ENCODE peak calls at places on chromosomes 12 and 14, in seven cellular contexts. G is HCT116, C is HEK293T, Y is HepG2, U is K562, I is H1, J is GM12878. Q is an unnamed sample.

GRCh38 chr12:49796606-49797451 is 31.4 kb downstream of the NCKAP5L start:
- DNase-seq in I (no peak), U (no peak), Y (no peak), J (no peak), G (no peak), C (no peak), Q (no peak)

GRCh38 chr12:115871714-115872113 is 405.8 kb downstream of the MED13L start:
- DNase-seq in G (peak), U (peak), I (no peak), J (no peak), Y (peak), C (peak), Q (peak)

GRCh38 chr12:118981285-118982201 is at the start of gene SRRM4:
- DNase-seq in I (peak), Y (no peak), J (no peak), G (no peak), C (no peak), U (peak), Q (peak)

GRCh38 chr14:63992858-63993257 is 140.1 kb downstream of the SYNE2 start:
- DNase-seq in Y (no peak), I (no peak), C (no peak), J (no peak), G (no peak), U (no peak), Q (no peak)

GRCh38 chr14:19917243-19917642 is 3.2 kb upstream of the OR4K5 start:
- DNase-seq in U (no peak), Y (no peak), C (no peak), G (no peak), I (no peak), J (no peak), Q (no peak)

GRCh38 chr12:130049666-130050065 is 112.6 kb upstream of the FZD10 start:
- DNase-seq in U (peak), Y (no peak), I (no peak), G (no peak), C (no peak), J (no peak), Q (no peak)

GRCh38 chr12:64673490-64674169 is 63.3 kb downstream of the RASSF3 start:
- DNase-seq in G (no peak), I (no peak), C (peak), J (no peak), Y (peak), U (no peak), Q (no peak)

GRCh38 chr12:130514149-130514551 is 176.5 kb downstream of the PIWIL1 start:
- DNase-seq in C (no peak), G (no peak), J (no peak), I (peak), U (no peak), Y (no peak), Q (peak)

GRCh38 chr14:93788557-93789365 is 476 bp upstream of the PRIMA1 start:
- DNase-seq in G (no peak), I (peak), U (no peak), C (peak), Y (no peak), J (no peak), Q (peak)

GRCh38 chr14:60303745-60304144 is 54.7 kb downstream of the PPM1A start:
- DNase-seq in J (no peak), U (no peak), G (no peak), Y (no peak), C (no peak), I (no peak), Q (no peak)

GRCh38 chr12:64193931-64194330 is 28.2 kb downstream of the KICS2 start:
- DNase-seq in G (no peak), J (no peak), U (no peak), C (no peak), I (no peak), Y (no peak), Q (no peak)

GRCh38 chr14:30214456-30215090 is 286.9 kb upstream of the PRKD1 start:
- DNase-seq in C (peak), Y (peak), U (peak), G (peak), I (no peak), J (peak), Q (no peak)

GRCh38 chr12:46946137-46946536 is 120.3 kb upstream of the SLC38A4 start:
- DNase-seq in I (no peak), U (no peak), Y (no peak), G (no peak), C (no peak), J (no peak), Q (no peak)

GRCh38 chr14:32306549-32306948 is 22.5 kb upstream of the AKAP6 start:
- DNase-seq in Y (no peak), G (no peak), J (no peak), U (no peak), I (no peak), C (no peak), Q (no peak)

GRCh38 chr12:12803186-12803585 is 10.0 kb upstream of the DDX47 start:
- DNase-seq in C (peak), U (peak), Y (peak), I (no peak), J (no peak), G (peak), Q (no peak)

GRCh38 chr14:104434214-104435076 is 145.1 kb upstream of the C14orf180 start:
- DNase-seq in G (no peak), I (no peak), U (no peak), C (no peak), J (no peak), Y (no peak), Q (no peak)

GRCh38 chr14:97217094-97217885 is 420.1 kb downstream of the VRK1 start:
- DNase-seq in U (no peak), C (no peak), J (no peak), I (no peak), Y (no peak), G (no peak), Q (no peak)

GRCh38 chr12:89351489-89352241 is 636 bp downstream of the DUSP6 start:
- DNase-seq in I (peak), C (peak), U (no peak), G (no peak), Y (no peak), J (no peak), Q (peak)

GRCh38 chr14:64951291-64951690 is 8.7 kb upstream of the GPX2 start:
- DNase-seq in Y (no peak), J (no peak), G (no peak), C (no peak), I (no peak), U (no peak), Q (no peak)

GRCh38 chr14:48193893-48194292 is 518.5 kb upstream of the MDGA2 start:
- DNase-seq in G (no peak), J (no peak), I (no peak), U (peak), C (no peak), Y (no peak), Q (no peak)

GRCh38 chr12:127041985-127042625 is 1224.9 kb upstream of the TMEM132C start:
- DNase-seq in I (no peak), Y (no peak), G (no peak), U (no peak), J (peak), C (no peak), Q (no peak)
- TF ChIP-seq SP1 in I (no peak), Y (no peak), G (no peak), U (no peak), J (peak), C (no peak), Q (no peak)

GRCh38 chr12:87953257-87953860 is 75.8 kb downstream of the C12orf50 start:
- DNase-seq in J (no peak), G (peak), I (no peak), U (peak), Y (peak), C (peak), Q (no peak)
- TF ChIP-seq SP1 in J (no peak), G (no peak), I (no peak), U (no peak), Y (no peak), C (no peak), Q (no peak)

GRCh38 chr12:30963709-30964564 is 37.4 kb downstream of the TSPAN11 start:
- DNase-seq in I (no peak), J (no peak), Y (no peak), G (no peak), C (no peak), U (no peak), Q (no peak)

GRCh38 chr12:30967026-30967425 is 40.5 kb downstream of the TSPAN11 start:
- DNase-seq in I (no peak), G (no peak), C (no peak), J (no peak), Y (no peak), U (no peak), Q (no peak)

GRCh38 chr12:30964896-30965612 is 38.5 kb downstream of the TSPAN11 start:
- DNase-seq in C (no peak), I (no peak), U (no peak), Y (no peak), J (no peak), G (no peak), Q (no peak)

GRCh38 chr12:30968211-30968610 is 41.7 kb downstream of the TSPAN11 start:
- DNase-seq in C (no peak), J (no peak), Y (no peak), U (no peak), G (no peak), I (no peak), Q (no peak)

GRCh38 chr12:30965613-30965985 is 39.1 kb downstream of the TSPAN11 start:
- DNase-seq in C (no peak), G (peak), I (peak), Y (peak), U (peak), J (no peak), Q (peak)
- TF ChIP-seq SP1 in C (no peak), G (no peak), I (no peak), Y (no peak), U (no peak), J (no peak), Q (no peak)

GRCh38 chr14:51865953-51866747 is 5.7 kb downstream of the GNG2 start:
- DNase-seq in G (no peak), I (no peak), J (no peak), Y (no peak), U (peak), C (no peak), Q (peak)
- TF ChIP-seq SP1 in G (no peak), I (no peak), J (no peak), Y (no peak), U (no peak), C (no peak), Q (no peak)

GRCh38 chr12:109952160-109952858 is 43.9 kb downstream of the GIT2 start:
- DNase-seq in U (no peak), Y (no peak), G (no peak), C (no peak), J (peak), I (no peak), Q (no peak)
- TF ChIP-seq SP1 in U (no peak), Y (no peak), G (no peak), C (no peak), J (no peak), I (no peak), Q (no peak)

GRCh38 chr12:460301-461230 is 827 bp downstream of the B4GALNT3 start:
- DNase-seq in J (no peak), I (peak), G (no peak), Y (no peak), C (peak), U (no peak), Q (peak)
- TF ChIP-seq SP1 in J (no peak), I (no peak), G (no peak), Y (no peak), C (no peak), U (no peak), Q (peak)

Q was measured in WTC11.